ENCODE peak calls at places on chromosome 16, in five cellular contexts. One of them, this sample, is unnamed.

GRCh38 chr16:75152635-75153034 is 4.3 kb downstream of the ZFP1 start:
- DNase-seq in foreskin melanocyte: no peak
- DNase-seq in GM13977: peak
- DNase-seq in non-pigmented ciliary epithelial cell: no peak
- DNase-seq in fibroblast of lung: no peak
- DNase-seq in this sample: no peak

GRCh38 chr16:66223176-66223780 is 143.2 kb upstream of the CDH5 start:
- DNase-seq in GM13977: no peak
- DNase-seq in fibroblast of lung: peak
- DNase-seq in non-pigmented ciliary epithelial cell: no peak
- DNase-seq in foreskin melanocyte: no peak
- DNase-seq in this sample: no peak

GRCh38 chr16:51708861-51709260 is 557.8 kb upstream of the SALL1 start:
- DNase-seq in fibroblast of lung: peak
- DNase-seq in GM13977: no peak
- DNase-seq in non-pigmented ciliary epithelial cell: no peak
- DNase-seq in foreskin melanocyte: no peak
- DNase-seq in this sample: no peak

GRCh38 chr16:30621765-30622164 is 11.6 kb upstream of the ZNF689 start:
- DNase-seq in non-pigmented ciliary epithelial cell: no peak
- DNase-seq in GM13977: no peak
- DNase-seq in foreskin melanocyte: no peak
- DNase-seq in fibroblast of lung: peak
- DNase-seq in this sample: no peak

GRCh38 chr16:11762431-11762830 is 19.8 kb upstream of the TXNDC11 start:
- DNase-seq in foreskin melanocyte: no peak
- DNase-seq in fibroblast of lung: no peak
- DNase-seq in GM13977: no peak
- DNase-seq in non-pigmented ciliary epithelial cell: no peak
- DNase-seq in this sample: no peak

GRCh38 chr16:8581923-8582580 is 8.3 kb downstream of the TMEM114 start:
- DNase-seq in foreskin melanocyte: no peak
- DNase-seq in fibroblast of lung: peak
- DNase-seq in GM13977: no peak
- DNase-seq in non-pigmented ciliary epithelial cell: no peak
- DNase-seq in this sample: no peak

GRCh38 chr16:53734908-53735307 is 31.0 kb downstream of the FTO start:
- DNase-seq in GM13977: no peak
- DNase-seq in fibroblast of lung: no peak
- DNase-seq in non-pigmented ciliary epithelial cell: no peak
- DNase-seq in foreskin melanocyte: no peak
- DNase-seq in this sample: no peak

GRCh38 chr16:90057738-90058173 is 19.4 kb downstream of the PRDM7 start:
- DNase-seq in fibroblast of lung: peak
- DNase-seq in foreskin melanocyte: no peak
- DNase-seq in non-pigmented ciliary epithelial cell: peak
- DNase-seq in GM13977: peak
- DNase-seq in this sample: no peak

GRCh38 chr16:71356051-71356740 is 2.3 kb upstream of the CALB2 start:
- DNase-seq in non-pigmented ciliary epithelial cell: no peak
- DNase-seq in fibroblast of lung: no peak
- DNase-seq in foreskin melanocyte: no peak
- DNase-seq in GM13977: no peak
- DNase-seq in this sample: no peak

GRCh38 chr16:11913425-11914079 is 2.2 kb downstream of the GSPT1 start:
- DNase-seq in non-pigmented ciliary epithelial cell: no peak
- DNase-seq in foreskin melanocyte: no peak
- DNase-seq in fibroblast of lung: peak
- DNase-seq in GM13977: no peak
- DNase-seq in this sample: no peak

GRCh38 chr16:27852681-27853080 is 210.8 kb downstream of the GSG1L start:
- DNase-seq in fibroblast of lung: no peak
- DNase-seq in foreskin melanocyte: no peak
- DNase-seq in GM13977: no peak
- DNase-seq in non-pigmented ciliary epithelial cell: no peak
- DNase-seq in this sample: no peak

GRCh38 chr16:63617990-63618763 is 1503.7 kb downstream of the CDH11 start:
- DNase-seq in foreskin melanocyte: peak
- DNase-seq in non-pigmented ciliary epithelial cell: no peak
- DNase-seq in GM13977: no peak
- DNase-seq in fibroblast of lung: peak
- DNase-seq in this sample: no peak

GRCh38 chr16:48596326-48596725 is 13.7 kb downstream of the N4BP1 start:
- DNase-seq in GM13977: no peak
- DNase-seq in fibroblast of lung: peak
- DNase-seq in non-pigmented ciliary epithelial cell: no peak
- DNase-seq in foreskin melanocyte: no peak
- DNase-seq in this sample: no peak

GRCh38 chr16:31223044-31223443 is 6.1 kb upstream of the PYDC1 start:
- DNase-seq in non-pigmented ciliary epithelial cell: no peak
- DNase-seq in GM13977: peak
- DNase-seq in fibroblast of lung: no peak
- DNase-seq in foreskin melanocyte: no peak
- DNase-seq in this sample: no peak

GRCh38 chr16:25366078-25366477 is 108.4 kb upstream of the ZKSCAN2 start:
- DNase-seq in fibroblast of lung: no peak
- DNase-seq in foreskin melanocyte: no peak
- DNase-seq in GM13977: no peak
- DNase-seq in non-pigmented ciliary epithelial cell: no peak
- DNase-seq in this sample: no peak